ENCODE peak calls at places on chromosomes 3 and 15, in six cellular contexts. D is HCT116, F is GM12878, J is K562, P is HepG2, B is H1. T is an unnamed sample.

GRCh38 chr15:73388256-73388781 is 19.6 kb upstream of the HCN4 start:
- DNase-seq in D (peak; percentile 72), F (no peak), J (no peak), P (peak; percentile 26), B (no peak), T (no peak)

GRCh38 chr3:66463054-66463631 is 37.7 kb downstream of the LRIG1 start:
- DNase-seq in D (no peak), F (no peak), J (no peak), P (peak; percentile 82), B (no peak), T (no peak)

GRCh38 chr3:9308298-9308990 is 54.4 kb upstream of the THUMPD3 start:
- DNase-seq in D (no peak), F (no peak), J (no peak), P (no peak), B (no peak), T (no peak)

GRCh38 chr3:37852097-37852496 is 9.6 kb upstream of the CTDSPL start:
- DNase-seq in D (no peak), F (no peak), J (no peak), P (no peak), B (no peak), T (no peak)

GRCh38 chr3:120418866-120419490 is 31.8 kb downstream of the FSTL1 start:
- DNase-seq in D (peak; percentile 36), F (no peak), J (peak; percentile 8), P (peak; percentile 76), B (no peak), T (peak; percentile 27)

GRCh38 chr15:78004919-78005634 is 72.4 kb downstream of the TBC1D2B start:
- DNase-seq in D (no peak), F (no peak), J (no peak), P (no peak), B (no peak), T (no peak)

GRCh38 chr15:87777054-87777498 is 479.5 kb downstream of the NTRK3 start:
- DNase-seq in D (no peak), F (no peak), J (no peak), P (no peak), B (no peak), T (no peak)

GRCh38 chr3:158267015-158267414 is 157.1 kb downstream of the RSRC1 start:
- DNase-seq in D (no peak), F (no peak), J (no peak), P (no peak), B (no peak), T (no peak)

GRCh38 chr15:68541743-68542142 is 37.0 kb upstream of the CORO2B start:
- DNase-seq in D (no peak), F (no peak), J (no peak), P (no peak), B (no peak), T (no peak)

GRCh38 chr3:49906004-49906860 is 2.6 kb upstream of the MST1R start:
- DNase-seq in D (peak; percentile 55), F (no peak), J (peak; percentile 84), P (peak; percentile 33), B (no peak), T (no peak)

GRCh38 chr15:92637621-92638020 is 18.0 kb downstream of the FAM174B start:
- DNase-seq in D (no peak), F (no peak), J (no peak), P (no peak), B (no peak), T (no peak)

GRCh38 chr15:61831505-61831921 is 228.7 kb downstream of the VPS13C start:
- DNase-seq in D (no peak), F (no peak), J (no peak), P (no peak), B (no peak), T (no peak)

GRCh38 chr3:195584543-195584870 is 767 bp upstream of the APOD start:
- DNase-seq in D (no peak), F (no peak), J (peak; percentile 50), P (no peak), B (no peak), T (no peak)

GRCh38 chr3:157128771-157129671 is 30.9 kb downstream of the CCNL1 start:
- DNase-seq in D (peak; percentile 22), F (no peak), J (peak; percentile 14), P (peak; percentile 40), B (no peak), T (no peak)

GRCh38 chr3:154137036-154137435 is 15.8 kb downstream of the ARHGEF26 start:
- DNase-seq in D (no peak), F (no peak), J (no peak), P (no peak), B (no peak), T (no peak)

GRCh38 chr3:126264952-126265351 is 84.6 kb upstream of the ALDH1L1 start:
- DNase-seq in D (no peak), F (no peak), J (no peak), P (no peak), B (no peak), T (no peak)

GRCh38 chr3:192819001-192819569 is 91.7 kb upstream of the FGF12 start:
- DNase-seq in D (peak; percentile 59), F (peak; percentile 59), J (no peak), P (no peak), B (no peak), T (no peak)

GRCh38 chr3:141410408-141410807 is 42.1 kb downstream of the ZBTB38 start:
- DNase-seq in D (no peak), F (no peak), J (peak; percentile 26), P (no peak), B (no peak), T (no peak)

GRCh38 chr3:27800261-27800660 is 78.1 kb upstream of the EOMES start:
- DNase-seq in D (no peak), F (no peak), J (no peak), P (no peak), B (no peak), T (no peak)

GRCh38 chr15:75723847-75724660 is 11.4 kb upstream of the CSPG4 start:
- DNase-seq in D (no peak), F (no peak), J (peak; percentile 70), P (peak; percentile 81), B (no peak), T (no peak)

GRCh38 chr3:167936010-167936409 is 159.7 kb downstream of the GOLIM4 start:
- DNase-seq in D (no peak), F (no peak), J (no peak), P (no peak), B (no peak), T (no peak)

GRCh38 chr3:12893872-12894271 is 52.5 kb upstream of the RPL32 start:
- DNase-seq in D (no peak), F (no peak), J (no peak), P (no peak), B (no peak), T (no peak)

GRCh38 chr3:142732066-142732465 is 8.2 kb downstream of the TRPC1 start:
- DNase-seq in D (no peak), F (no peak), J (no peak), P (no peak), B (no peak), T (no peak)

GRCh38 chr15:71201471-71201870 is 86.2 kb downstream of the THSD4 start:
- DNase-seq in D (no peak), F (no peak), J (no peak), P (no peak), B (no peak), T (peak; percentile 13)

GRCh38 chr15:90173372-90173771 is 27.8 kb upstream of the SEMA4B start:
- DNase-seq in D (no peak), F (no peak), J (no peak), P (no peak), B (no peak), T (no peak)

GRCh38 chr3:187222801-187223200 is 25.5 kb downstream of the RTP1 start:
- DNase-seq in D (no peak), F (no peak), J (no peak), P (peak; percentile 24), B (no peak), T (no peak)
- TF ChIP-seq ZNF274 in D (no peak), F (no peak), J (no peak), P (no peak), B (no peak), T (no peak)

DNA sequence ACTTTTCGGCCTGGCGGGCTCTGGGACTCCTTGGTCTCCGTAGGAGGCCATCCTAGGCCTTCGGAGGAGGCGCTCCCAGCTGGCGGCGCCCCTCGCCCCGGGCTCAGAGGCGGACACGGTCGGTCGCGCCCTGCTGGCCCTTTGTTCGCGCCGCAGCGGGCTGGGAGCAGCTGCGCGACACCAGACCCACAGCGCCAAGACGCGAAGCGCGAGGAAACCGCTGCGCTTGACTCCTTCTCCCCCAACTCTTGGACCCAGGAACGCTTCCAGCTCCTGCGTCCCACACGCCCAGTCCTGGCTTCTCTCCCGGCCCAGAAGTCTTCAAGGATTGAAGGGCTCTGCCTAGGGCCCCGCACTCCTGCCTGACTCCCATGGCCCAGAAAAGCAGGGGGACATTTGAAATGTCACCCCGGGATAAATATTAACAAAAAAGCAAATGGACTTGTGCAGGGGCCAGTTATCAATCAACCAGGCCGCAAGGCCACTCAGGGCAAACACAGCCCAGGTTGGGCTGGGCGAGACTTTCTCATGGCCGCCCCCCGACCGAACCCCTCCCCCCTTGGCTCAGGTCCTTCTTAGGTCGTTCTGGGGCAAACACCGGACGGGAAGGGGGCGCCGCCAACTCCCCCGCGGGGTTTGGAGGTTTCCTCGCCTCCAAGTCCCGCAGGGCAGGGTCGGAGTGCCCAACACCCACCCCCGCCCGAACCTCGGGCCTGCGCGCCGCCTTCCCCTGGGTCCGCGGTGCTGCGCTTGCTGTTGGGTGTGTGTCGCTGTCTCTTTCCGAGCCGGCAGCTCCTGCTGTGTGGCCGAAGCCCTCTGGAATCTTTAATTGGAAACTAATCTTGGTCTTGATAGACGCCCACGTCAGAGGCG is 5.1 kb downstream of the ONECUT1 start:
- DNase-seq in D (no peak), F (no peak), J (no peak), P (peak; percentile 39), B (no peak), T (no peak)
- TF ChIP-seq ZNF274 in D (no peak), F (no peak), J (no peak), P (no peak), B (no peak), T (no peak)

DNA sequence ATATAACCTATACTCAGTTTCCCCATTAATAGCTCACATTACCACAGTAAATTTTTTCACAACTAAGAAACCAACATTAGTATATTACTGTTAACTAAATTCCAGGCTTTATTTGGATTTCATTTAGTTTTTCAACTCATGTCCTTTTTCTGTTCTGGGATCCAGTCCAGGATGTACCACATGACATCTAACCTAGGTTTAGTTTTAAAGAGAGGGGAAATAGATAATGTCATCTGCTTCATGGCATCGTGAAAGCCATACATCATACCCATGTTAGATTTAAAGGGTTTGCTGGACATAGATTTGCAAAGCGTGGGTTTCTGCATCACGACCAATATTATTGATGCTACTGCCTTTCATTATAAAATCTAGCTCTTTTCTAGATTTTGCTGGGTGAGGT is 33.2 kb upstream of the RPP14 start:
- DNase-seq in D (no peak), F (no peak), J (no peak), P (no peak), B (no peak), T (no peak)
- TF ChIP-seq ZNF274 in D (no peak), F (no peak), J (no peak), P (no peak), B (no peak), T (no peak)

GRCh38 chr3:152296990-152297389 is 28.3 kb downstream of the MBNL1 start:
- DNase-seq in D (no peak), F (no peak), J (no peak), P (no peak), B (no peak), T (no peak)

GRCh38 chr3:152301745-152302181 is 33.0 kb downstream of the MBNL1 start:
- DNase-seq in D (no peak), F (no peak), J (no peak), P (no peak), B (no peak), T (no peak)

GRCh38 chr3:152298393-152299242 is 29.9 kb downstream of the MBNL1 start:
- DNase-seq in D (no peak), F (peak; percentile 74), J (peak; percentile 58), P (peak; percentile 97), B (no peak), T (no peak)

GRCh38 chr3:152300029-152300764 is 31.5 kb downstream of the MBNL1 start:
- DNase-seq in D (no peak), F (no peak), J (no peak), P (no peak), B (no peak), T (no peak)

GRCh38 chr3:152299243-152299976 is 30.7 kb downstream of the MBNL1 start:
- DNase-seq in D (no peak), F (no peak), J (no peak), P (no peak), B (no peak), T (no peak)
- TF ChIP-seq ZNF274 in D (no peak), F (no peak), J (no peak), P (no peak), B (no peak), T (no peak)

T was measured in NT2/D1.